ENCODE peak calls at places on chromosome 11, in six cellular contexts. One of them, this sample, is unnamed.

GRCh38 chr11:45922425-45923082 is at the start of gene LARGE2:
- DNase-seq in lower leg skin: no peak
- DNase-seq in GM04503: no peak
- DNase-seq in GM03348: no peak
- DNase-seq in bronchial epithelial cell: no peak
- DNase-seq in HTR-8/SVneo: peak
- DNase-seq in this sample: no peak

GRCh38 chr11:8192016-8192895 is 23.4 kb upstream of the RIC3 start:
- DNase-seq in lower leg skin: peak
- DNase-seq in GM04503: peak
- DNase-seq in GM03348: peak
- DNase-seq in bronchial epithelial cell: peak
- DNase-seq in HTR-8/SVneo: peak
- DNase-seq in this sample: peak

GRCh38 chr11:575324-575995 is 810 bp upstream of the PHRF1 start:
- DNase-seq in lower leg skin: no peak
- DNase-seq in GM04503: no peak
- DNase-seq in GM03348: no peak
- DNase-seq in bronchial epithelial cell: no peak
- DNase-seq in HTR-8/SVneo: peak
- DNase-seq in this sample: no peak

GRCh38 chr11:2378527-2379210 is 1.6 kb downstream of the CD81 start:
- DNase-seq in lower leg skin: peak
- DNase-seq in GM04503: peak
- DNase-seq in GM03348: peak
- DNase-seq in bronchial epithelial cell: no peak
- DNase-seq in HTR-8/SVneo: no peak
- DNase-seq in this sample: no peak

GRCh38 chr11:126790550-126790981 is 210.0 kb downstream of the KIRREL3 start:
- DNase-seq in lower leg skin: no peak
- DNase-seq in GM04503: peak
- DNase-seq in GM03348: peak
- DNase-seq in bronchial epithelial cell: peak
- DNase-seq in HTR-8/SVneo: peak
- DNase-seq in this sample: no peak

GRCh38 chr11:71946144-71946571 is 17.3 kb downstream of the RNF121 start:
- DNase-seq in lower leg skin: no peak
- DNase-seq in GM04503: no peak
- DNase-seq in GM03348: peak
- DNase-seq in bronchial epithelial cell: peak
- DNase-seq in HTR-8/SVneo: no peak
- DNase-seq in this sample: no peak

GRCh38 chr11:1569251-1569780 is 2.8 kb downstream of the DUSP8 start:
- DNase-seq in lower leg skin: no peak
- DNase-seq in GM04503: no peak
- DNase-seq in GM03348: no peak
- DNase-seq in bronchial epithelial cell: no peak
- DNase-seq in HTR-8/SVneo: no peak
- DNase-seq in this sample: no peak

GRCh38 chr11:123183391-123184099 is 11.5 kb downstream of the CLMP start:
- DNase-seq in lower leg skin: no peak
- DNase-seq in GM04503: no peak
- DNase-seq in GM03348: peak
- DNase-seq in bronchial epithelial cell: peak
- DNase-seq in HTR-8/SVneo: no peak
- DNase-seq in this sample: no peak

GRCh38 chr11:62709262-62710000 is 2.0 kb downstream of the GNG3 start:
- DNase-seq in lower leg skin: peak
- DNase-seq in GM04503: peak
- DNase-seq in GM03348: peak
- DNase-seq in bronchial epithelial cell: peak
- DNase-seq in HTR-8/SVneo: no peak
- DNase-seq in this sample: peak

GRCh38 chr11:94217705-94218104 is 86.7 kb upstream of the IZUMO1R start:
- DNase-seq in lower leg skin: no peak
- DNase-seq in GM04503: no peak
- DNase-seq in GM03348: no peak
- DNase-seq in bronchial epithelial cell: no peak
- DNase-seq in HTR-8/SVneo: no peak
- DNase-seq in this sample: no peak

This sample was measured in NCI-H460.